ENCODE peak calls at places on chromosomes 5 and 9, in eight cellular contexts. G is hypothalamus; H is stimulated activated CD4-positive, alpha-beta T cell treated with anti-CD3 and anti-CD28 coated beads, TNF-alpha, amount 100 ng/mL, for 48 hours; A is effector memory CD8-positive, alpha-beta T cell; K is T-helper 9 cell; L is iPS-NIHi11; R is renal cortical epithelial cell; J is NCI-H1694 treated with DMSO at 0.1 percent for 48 hours. U is an unnamed sample.

GRCh38 chr5:15938961-15939360 is 240.6 kb downstream of the MARCHF11 start:
- DNase-seq in R (peak), H (no peak), L (no peak), G (no peak), J (no peak), K (no peak), A (no peak), U (no peak)

GRCh38 chr5:150505041-150505511 is 2.9 kb upstream of the NDST1 start:
- DNase-seq in G (no peak), K (no peak), H (no peak), A (no peak), J (no peak), L (no peak), R (no peak), U (no peak)

GRCh38 chr5:50595199-50595598 is 71.2 kb upstream of the PARP8 start:
- DNase-seq in G (no peak), L (no peak), R (peak), H (no peak), K (no peak), A (no peak), J (no peak), U (no peak)

GRCh38 chr5:10789021-10789420 is 28.0 kb upstream of the DAP start:
- DNase-seq in H (no peak), R (peak), L (no peak), G (no peak), K (no peak), A (no peak), J (no peak), U (no peak)

GRCh38 chr5:136364307-136364706 is 1.0 kb downstream of the TRPC7 start:
- DNase-seq in J (no peak), H (no peak), G (no peak), R (no peak), K (no peak), L (peak), A (no peak), U (no peak)

GRCh38 chr5:68803881-68804319 is 289.9 kb upstream of the SLC30A5 start:
- DNase-seq in R (no peak), H (no peak), G (no peak), J (no peak), L (no peak), A (no peak), K (no peak), U (no peak)

GRCh38 chr5:116225318-116225717 is 140.5 kb downstream of the COMMD10 start:
- DNase-seq in K (no peak), R (no peak), G (no peak), A (no peak), L (no peak), H (no peak), J (no peak), U (no peak)

GRCh38 chr9:99353408-99353807 is 131.3 kb downstream of the SEC61B start:
- DNase-seq in H (no peak), A (no peak), L (no peak), J (no peak), G (no peak), R (peak), K (no peak), U (no peak)

GRCh38 chr9:89310486-89311345 is at the start of gene CKS2:
- DNase-seq in R (peak), H (peak), A (peak), J (peak), L (peak), G (peak), K (peak), U (peak)

GRCh38 chr5:139183502-139183901 is 14.7 kb downstream of the SIL1 start:
- DNase-seq in R (no peak), K (no peak), G (no peak), H (no peak), J (no peak), L (no peak), A (no peak), U (no peak)

GRCh38 chr9:136119259-136120118 is 814 bp upstream of the TMEM250 start:
- DNase-seq in R (peak), G (no peak), J (no peak), K (peak), A (no peak), L (no peak), H (no peak), U (no peak)

GRCh38 chr9:93088656-93089015 is 7.4 kb upstream of the CARD19 start:
- DNase-seq in L (no peak), R (no peak), H (no peak), J (no peak), K (no peak), A (no peak), G (no peak), U (no peak)

GRCh38 chr9:88803551-88804288 is 187.5 kb upstream of the S1PR3 start:
- DNase-seq in K (no peak), L (no peak), A (no peak), G (no peak), R (peak), J (no peak), H (no peak), U (no peak)

GRCh38 chr9:125747053-125747764 is at the start of gene PBX3:
- DNase-seq in R (no peak), H (no peak), K (peak), J (no peak), G (no peak), L (peak), A (peak), U (peak)

GRCh38 chr5:132064140-132064539 is 3.7 kb downstream of the IL3 start:
- DNase-seq in R (no peak), A (no peak), H (no peak), J (no peak), G (no peak), K (no peak), L (no peak), U (no peak)

GRCh38 chr9:87751869-87752268 is 25.9 kb downstream of the CTSL start:
- DNase-seq in L (no peak), R (peak), H (no peak), A (no peak), G (no peak), K (no peak), J (no peak), U (no peak)

GRCh38 chr5:77607324-77607723 is 31.2 kb downstream of the OTP start:
- DNase-seq in H (no peak), J (no peak), A (no peak), K (no peak), R (no peak), L (no peak), G (no peak), U (no peak)

GRCh38 chr9:30622551-30622950 is 1761.9 kb upstream of the ACO1 start:
- DNase-seq in H (no peak), L (no peak), G (no peak), R (no peak), K (no peak), A (no peak), J (no peak), U (no peak)

GRCh38 chr5:61313960-61314681 is 17.9 kb upstream of the ZSWIM6 start:
- DNase-seq in K (no peak), H (no peak), G (no peak), J (no peak), L (no peak), A (no peak), R (peak), U (no peak)

GRCh38 chr9:23822331-23823169 is 3.5 kb downstream of the ELAVL2 start:
- DNase-seq in H (no peak), A (no peak), G (no peak), L (no peak), J (no peak), K (no peak), R (no peak), U (no peak)

GRCh38 chr5:103216137-103216536 is 42.4 kb upstream of the MACIR start:
- DNase-seq in J (no peak), H (no peak), A (no peak), K (no peak), R (peak), L (no peak), G (no peak), U (no peak)

GRCh38 chr5:148499461-148499860 is 115.7 kb downstream of the FBXO38 start:
- DNase-seq in J (no peak), R (no peak), K (no peak), A (no peak), L (no peak), H (no peak), G (no peak), U (no peak)

GRCh38 chr5:68068204-68068603 is 147.4 kb upstream of the PIK3R1 start:
- DNase-seq in J (no peak), R (peak), L (no peak), K (no peak), H (no peak), G (no peak), A (no peak), U (no peak)

GRCh38 chr5:119302916-119303897 is 52.6 kb upstream of the TNFAIP8 start:
- DNase-seq in A (no peak), R (peak), H (no peak), L (no peak), J (no peak), K (no peak), G (no peak), U (no peak)

GRCh38 chr5:156383510-156383909 is 56.5 kb downstream of the SGCD start:
- DNase-seq in R (no peak), G (no peak), H (no peak), K (no peak), L (no peak), A (no peak), J (peak), U (no peak)

GRCh38 chr9:93475108-93475507 is 21.7 kb upstream of the FAM120AOS start:
- DNase-seq in L (no peak), H (no peak), K (no peak), G (no peak), R (no peak), A (no peak), J (no peak), U (no peak)